ENCODE peak calls at places on chromosomes 12 and 14, in eight cellular contexts. Z is heart left ventricle, D is IMR-90, E is uterus, K is NB4, W is HepG2, P is gastrocnemius medialis, I is A549. B is an unnamed sample.

GRCh38 chr12:122076743-122077495 is 1.6 kb upstream of the MLXIP start:
- DNase-seq in Z (no peak), D (no peak), E (no peak), K (no peak), W (peak; percentile 42), P (no peak), I (no peak), B (no peak)

GRCh38 chr12:108342985-108343384 is 3.9 kb upstream of the CMKLR1 start:
- DNase-seq in Z (no peak), D (no peak), E (no peak), K (no peak), W (no peak), P (no peak), I (no peak), B (no peak)

GRCh38 chr14:102809870-102810269 is 32.6 kb downstream of the TRAF3 start:
- DNase-seq in Z (no peak), D (no peak), E (no peak), K (no peak), W (no peak), P (no peak), I (no peak), B (no peak)

GRCh38 chr12:95016120-95016519 is 12.6 kb upstream of the NDUFA12 start:
- DNase-seq in Z (no peak), D (no peak), E (no peak), K (no peak), W (no peak), P (no peak), I (no peak), B (no peak)

GRCh38 chr12:30691122-30691879 is 4.4 kb downstream of the IPO8 start:
- DNase-seq in Z (peak; percentile 15), D (peak; percentile 85), E (no peak), K (peak; percentile 22), W (peak; percentile 41), P (peak; percentile 69), I (peak; percentile 33), B (no peak)

GRCh38 chr12:46825526-46826414 is at the start of gene SLC38A4:
- DNase-seq in Z (no peak), D (peak; percentile 32), E (peak; percentile 26), K (no peak), W (peak; percentile 40), P (peak; percentile 7), I (no peak), B (no peak)

GRCh38 chr12:30631710-30632109 is 64.0 kb downstream of the IPO8 start:
- DNase-seq in Z (no peak), D (no peak), E (no peak), K (no peak), W (no peak), P (no peak), I (no peak), B (no peak)

GRCh38 chr14:38042356-38042755 is 165.3 kb upstream of the SSTR1 start:
- DNase-seq in Z (no peak), D (peak; percentile 75), E (no peak), K (no peak), W (peak; percentile 38), P (no peak), I (peak; percentile 33), B (no peak)

GRCh38 chr14:61659582-61659981 is 35.7 kb upstream of the HIF1A start:
- DNase-seq in Z (no peak), D (peak; percentile 18), E (no peak), K (peak; percentile 27), W (no peak), P (no peak), I (no peak), B (no peak)

GRCh38 chr12:132505105-132505851 is 15.3 kb downstream of the FBRSL1 start:
- DNase-seq in Z (no peak), D (no peak), E (no peak), K (peak; percentile 63), W (no peak), P (no peak), I (no peak), B (no peak)

GRCh38 chr12:132506328-132506727 is 16.4 kb downstream of the FBRSL1 start:
- DNase-seq in Z (no peak), D (no peak), E (no peak), K (no peak), W (no peak), P (no peak), I (no peak), B (no peak)

GRCh38 chr12:132506730-132507538 is 17.0 kb downstream of the FBRSL1 start:
- DNase-seq in Z (peak; percentile 91), D (peak; percentile 77), E (peak; percentile 80), K (peak; percentile 99), W (no peak), P (peak; percentile 67), I (no peak), B (peak; percentile 75)

GRCh38 chr12:132507656-132508055 is 17.7 kb downstream of the FBRSL1 start:
- DNase-seq in Z (no peak), D (no peak), E (no peak), K (no peak), W (no peak), P (no peak), I (no peak), B (no peak)

GRCh38 chr12:132505852-132506219 is 15.9 kb downstream of the FBRSL1 start:
- DNase-seq in Z (no peak), D (no peak), E (no peak), K (no peak), W (no peak), P (no peak), I (no peak), B (no peak)
- H3K4me3 ChIP-seq in Z (no peak overlapping the region), D (no peak overlapping the region), E (no peak overlapping the region), K (peak overlapping the region; percentile 49), W (no peak overlapping the region), P (no peak overlapping the region), I (no peak overlapping the region), B (no peak overlapping the region)

DNA sequence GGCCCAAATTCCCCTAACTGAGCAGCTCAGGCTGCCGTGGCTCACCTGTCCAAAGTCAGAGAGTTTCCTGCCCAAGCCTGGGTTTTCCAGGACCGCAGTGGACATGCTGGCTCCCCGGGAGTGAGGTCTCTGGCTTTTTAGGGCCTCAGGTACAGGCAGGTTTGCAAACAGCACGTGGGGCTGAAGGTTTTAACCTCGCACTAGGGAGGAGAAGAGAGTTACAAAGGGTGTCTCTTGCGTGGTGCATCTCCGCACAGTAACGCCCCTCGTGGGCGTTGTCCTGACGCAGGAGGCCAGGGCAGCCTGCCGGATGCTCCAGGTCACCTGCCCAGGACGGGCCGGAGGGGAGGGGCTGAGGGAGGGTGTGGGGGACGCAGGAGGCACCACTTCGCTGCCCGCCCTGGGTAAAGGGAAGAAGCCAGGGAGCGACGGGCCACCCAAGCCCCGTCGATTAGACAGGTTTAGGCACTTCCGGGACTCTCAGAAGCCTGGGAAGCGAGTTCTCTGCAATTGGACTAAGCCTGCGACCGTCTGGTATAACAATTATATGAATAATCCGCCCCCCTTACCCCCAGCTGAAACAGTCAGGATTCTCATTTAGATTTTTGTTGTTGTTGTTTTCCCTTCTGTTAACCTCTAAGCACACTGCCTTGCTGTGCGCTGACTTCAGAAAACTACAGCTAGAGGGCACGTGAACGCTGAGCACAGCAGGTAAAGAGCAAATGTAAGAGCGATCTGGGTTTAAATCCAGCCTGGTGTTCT is at the start of gene PAH:
- DNase-seq in Z (no peak), D (no peak), E (no peak), K (peak; percentile 15), W (peak; percentile 91), P (no peak), I (no peak), B (peak; percentile 82)
- TF ChIP-seq POLR2A in Z (no peak), D (no peak), E (no peak), K (no peak), W (peak; percentile 85), P (no peak), I (no peak), B (no peak)

GRCh38 chr12:77999074-77999715 is 168.5 kb downstream of the NAV3 start:
- DNase-seq in Z (no peak), D (no peak), E (no peak), K (peak; percentile 79), W (no peak), P (no peak), I (no peak), B (no peak)
- H3K4me3 ChIP-seq in Z (no peak overlapping the region), D (no peak overlapping the region), E (no peak overlapping the region), K (peak overlapping the region; percentile 11), W (no peak overlapping the region), P (no peak overlapping the region), I (no peak overlapping the region), B (no peak overlapping the region)

GRCh38 chr12:50932787-50933280 is 19.5 kb upstream of the HIGD1C start:
- DNase-seq in Z (no peak), D (no peak), E (no peak), K (peak; percentile 59), W (peak; percentile 89), P (no peak), I (no peak), B (no peak)
- TF ChIP-seq POLR2A in Z (no peak), D (no peak), E (no peak), K (no peak), W (peak; percentile 55), P (peak; percentile 69), I (no peak), B (no peak)

DNA sequence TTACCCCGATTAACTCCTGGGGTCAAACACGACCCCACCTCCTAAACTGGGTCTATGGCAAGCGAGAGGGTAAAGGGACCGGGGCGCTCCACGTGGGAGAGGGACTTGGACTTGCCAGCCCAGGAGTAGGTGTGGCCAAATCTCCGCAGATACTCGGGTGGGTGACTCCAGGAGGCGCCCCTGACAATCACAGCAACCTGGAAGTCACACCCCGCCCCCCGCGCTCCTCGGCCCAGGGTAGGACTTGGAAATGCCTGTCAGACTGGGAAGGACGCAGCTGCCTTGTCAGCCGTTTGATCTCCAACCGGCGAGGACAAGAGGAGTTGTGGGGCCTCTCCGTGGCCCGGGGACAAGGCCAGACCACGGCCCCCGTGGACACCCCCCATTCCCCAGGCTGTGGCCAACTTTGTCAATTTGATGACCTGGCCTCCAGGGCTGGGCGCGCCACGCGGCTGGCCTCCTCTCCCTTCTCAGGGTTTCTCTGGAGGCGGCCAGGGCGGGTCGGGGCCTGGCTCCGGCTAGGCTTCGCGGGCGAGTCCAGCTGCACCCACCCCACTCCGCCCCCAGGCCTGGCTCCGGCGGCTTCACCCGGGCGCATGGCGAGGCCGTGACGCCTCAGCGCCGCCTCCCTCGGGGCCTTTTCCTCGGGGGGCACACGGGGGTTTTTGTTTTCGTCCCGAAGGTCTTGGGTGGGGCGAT is 1.2 kb upstream of the BCL11B start:
- DNase-seq in Z (no peak), D (no peak), E (no peak), K (peak; percentile 53), W (peak; percentile 16), P (no peak), I (peak; percentile 77), B (peak; percentile 60)
- H3K4me3 ChIP-seq in Z (no peak overlapping the region), D (no peak overlapping the region), E (no peak overlapping the region), K (no peak overlapping the region), W (peak overlapping the region; percentile 63), P (no peak overlapping the region), I (peak overlapping the region; percentile 83), B (no peak overlapping the region)

GRCh38 chr14:76961631-76962302 is 66.7 kb downstream of the IRF2BPL start:
- DNase-seq in Z (peak; percentile 88), D (peak; percentile 97), E (peak; percentile 84), K (peak; percentile 99), W (peak; percentile 94), P (peak; percentile 49), I (peak; percentile 93), B (peak; percentile 83)
- TF ChIP-seq POLR2A in Z (no peak), D (no peak), E (no peak), K (no peak), W (peak; percentile 27), P (no peak), I (no peak), B (no peak)

GRCh38 chr14:74954947-74955228 is 509 bp downstream of the PGF start:
- DNase-seq in Z (peak; percentile 23), D (no peak), E (no peak), K (no peak), W (no peak), P (no peak), I (no peak), B (no peak)
- H3K4me3 ChIP-seq in Z (peak overlapping the region; percentile 58), D (peak overlapping the region; percentile 35), E (peak overlapping the region; percentile 33), K (no peak overlapping the region), W (peak overlapping the region; percentile 86), P (peak overlapping the region; percentile 63), I (peak overlapping the region; percentile 60), B (peak overlapping the region; percentile 51)

GRCh38 chr14:33564774-33565630 is 385.9 kb downstream of the EGLN3 start:
- DNase-seq in Z (no peak), D (peak; percentile 10), E (no peak), K (peak; percentile 57), W (peak; percentile 29), P (no peak), I (no peak), B (no peak)
- TF ChIP-seq POLR2A in Z (no peak), D (no peak), E (no peak), K (no peak), W (no peak), P (no peak), I (no peak), B (no peak)

B was measured in lower leg skin.